ENCODE peak calls at places on chromosomes 2 and 18, in four cellular contexts. J, B, F and T are unnamed samples.

GRCh38 chr2:6356127-6356761 is 509.5 kb downstream of the CMPK2 start:
- DNase-seq in F (no peak), J (no peak), B (no peak), T (no peak)

GRCh38 chr2:100983201-100983600 is 18.9 kb upstream of the RPL31 start:
- DNase-seq in B (no peak), J (no peak), F (no peak), T (no peak)

GRCh38 chr18:48541026-48541746 is 2.4 kb downstream of the CTIF start:
- DNase-seq in B (peak), F (peak), J (no peak), T (no peak)

GRCh38 chr2:216839626-216840132 is 20.2 kb downstream of the TNP1 start:
- DNase-seq in F (no peak), B (no peak), J (no peak), T (no peak)

GRCh38 chr18:8116346-8117007 is 492.8 kb upstream of the RAB12 start:
- DNase-seq in J (no peak), F (peak), B (no peak), T (no peak)

GRCh38 chr2:240627736-240628506 is 2.6 kb downstream of the GPR35 start:
- DNase-seq in B (no peak), J (no peak), F (no peak), T (no peak)

GRCh38 chr2:105407946-105408743 is 9.3 kb upstream of the FHL2 start:
- DNase-seq in J (no peak), B (no peak), F (no peak), T (no peak)

GRCh38 chr2:238698451-238699306 is 149.2 kb upstream of the TWIST2 start:
- DNase-seq in B (no peak), F (no peak), J (no peak), T (no peak)

GRCh38 chr2:70328921-70329561 is 27.2 kb upstream of the FAM136A start:
- DNase-seq in J (no peak), F (peak), B (no peak), T (no peak)

GRCh38 chr18:48607049-48607984 is 68.5 kb downstream of the CTIF start:
- DNase-seq in B (peak), F (peak), J (no peak), T (no peak)

GRCh38 chr2:95376311-95377215 is 25.9 kb upstream of the FAHD2A start:
- DNase-seq in J (no peak), B (no peak), F (no peak), T (no peak)

GRCh38 chr18:25533088-25533676 is 181.2 kb upstream of the ZNF521 start:
- DNase-seq in F (no peak), J (no peak), B (no peak), T (no peak)